ENCODE peak calls at places on chromosome 14, in five cellular contexts. Z is bronchial epithelial cell; A is SJCRH30; V is A549; D is stimulated activated CD4-positive, alpha-beta T cell treated with anti-CD3 and anti-CD28 coated beads, TNF-alpha, amount 100 ng/mL, for 48 hours. O is an unnamed sample.

GRCh38 chr14:92637228-92637627 is 111.2 kb downstream of the LGMN start:
- DNase-seq in A (peak; percentile 67), D (no peak), Z (no peak), V (no peak), O (no peak)

GRCh38 chr14:95440951-95441350 is 75.5 kb downstream of the SYNE3 start:
- DNase-seq in V (no peak), A (no peak), Z (no peak), D (no peak), O (no peak)

GRCh38 chr14:76773956-76774355 is 12.7 kb downstream of the VASH1 start:
- DNase-seq in Z (no peak), A (no peak), D (no peak), V (no peak), O (no peak)

GRCh38 chr14:75675265-75675960 is 14.4 kb downstream of the TTLL5 start:
- DNase-seq in A (peak; percentile 51), V (no peak), Z (peak; percentile 83), D (no peak), O (no peak)

GRCh38 chr14:72745546-72745945 is 148.4 kb downstream of the DPF3 start:
- DNase-seq in Z (peak; percentile 56), V (no peak), A (no peak), D (no peak), O (no peak)

GRCh38 chr14:64218344-64219240 is 75.6 kb downstream of the ESR2 start:
- DNase-seq in D (no peak), A (no peak), V (no peak), Z (no peak), O (no peak)

GRCh38 chr14:69501362-69501964 is 16.9 kb downstream of the PLEKHD1 start:
- DNase-seq in Z (no peak), D (no peak), V (no peak), A (peak; percentile 54), O (no peak)

GRCh38 chr14:63224196-63224595 is 20.0 kb downstream of the RHOJ start:
- DNase-seq in A (no peak), D (no peak), V (no peak), Z (no peak), O (no peak)

GRCh38 chr14:78086342-78086741 is 83.8 kb upstream of the NRXN3 start:
- DNase-seq in V (no peak), D (no peak), A (no peak), Z (no peak), O (no peak)

GRCh38 chr14:80926706-80927384 is 14.7 kb downstream of the CEP128 start:
- DNase-seq in D (no peak), A (no peak), Z (no peak), V (no peak), O (no peak)

GRCh38 chr14:84028205-84028604 is 1501.7 kb upstream of the FLRT2 start:
- DNase-seq in D (no peak), V (no peak), A (no peak), Z (no peak), O (no peak)